ENCODE peak calls at places on chromosomes 2 and 18, in four cellular contexts. Q is cardiac muscle cell, C is BE2C, O is pancreas. R is an unnamed sample.

GRCh38 chr2:46097714-46098480 is 199.3 kb upstream of the EPAS1 start:
- DNase-seq in O (peak; percentile 20), C (no peak), Q (peak; percentile 42), R (no peak)

GRCh38 chr2:118993392-118993752 is 51.4 kb downstream of the MARCO start:
- DNase-seq in C (no peak), Q (no peak), O (no peak), R (peak; percentile 19)

GRCh38 chr18:46071894-46072867 is at the start of gene PSTPIP2:
- DNase-seq in O (peak; percentile 70), C (peak; percentile 36), Q (peak; percentile 82), R (peak; percentile 51)

GRCh38 chr2:23496456-23496855 is 111.5 kb downstream of the KLHL29 start:
- DNase-seq in Q (no peak), C (no peak), O (no peak), R (no peak)

GRCh38 chr2:241659150-241659739 is 21.8 kb downstream of the ATG4B start:
- DNase-seq in Q (peak; percentile 59), O (peak; percentile 62), C (peak; percentile 78), R (peak; percentile 48)

GRCh38 chr18:8984131-8984670 is 118.3 kb upstream of the NDUFV2 start:
- DNase-seq in Q (no peak), O (no peak), C (no peak), R (no peak)

GRCh38 chr2:71333619-71334018 is 2.0 kb downstream of the ZNF638 start:
- DNase-seq in O (no peak), Q (no peak), C (no peak), R (no peak)

GRCh38 chr18:63339920-63340484 is 20.4 kb upstream of the BCL2 start:
- DNase-seq in Q (peak; percentile 69), C (peak; percentile 60), O (peak; percentile 17), R (no peak)

GRCh38 chr2:105005601-105006000 is 32.3 kb upstream of the MRPS9 start:
- DNase-seq in O (peak; percentile 36), Q (no peak), C (no peak), R (no peak)

GRCh38 chr18:62863629-62864028 is 148.3 kb downstream of the PHLPP1 start:
- DNase-seq in Q (no peak), O (no peak), C (no peak), R (no peak)

DNA sequence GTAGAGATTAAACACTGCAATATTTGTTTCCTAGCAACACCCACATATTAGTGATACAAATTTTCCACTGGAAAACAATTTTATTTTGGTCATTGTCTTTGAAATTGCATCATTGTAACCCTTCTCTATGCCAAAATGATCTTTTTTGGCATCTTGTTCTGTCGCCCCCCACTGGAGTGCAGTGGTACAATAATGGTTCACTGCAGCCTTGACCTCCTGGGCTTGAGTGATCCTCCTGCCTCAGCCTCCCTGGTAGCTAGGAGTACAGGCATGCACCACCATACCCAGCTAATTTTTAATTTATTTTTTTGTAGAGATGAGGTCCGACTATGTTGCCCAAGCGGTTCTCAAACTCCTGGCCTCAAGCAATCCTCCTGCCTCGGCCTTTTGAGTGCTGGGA is 117.4 kb downstream of the PIK3C3 start:
- DNase-seq in O (no peak), C (no peak), Q (no peak), R (no peak)
- TF ChIP-seq CTCF in O (no peak), C (no peak), Q (peak; percentile 11), R (no peak)

DNA sequence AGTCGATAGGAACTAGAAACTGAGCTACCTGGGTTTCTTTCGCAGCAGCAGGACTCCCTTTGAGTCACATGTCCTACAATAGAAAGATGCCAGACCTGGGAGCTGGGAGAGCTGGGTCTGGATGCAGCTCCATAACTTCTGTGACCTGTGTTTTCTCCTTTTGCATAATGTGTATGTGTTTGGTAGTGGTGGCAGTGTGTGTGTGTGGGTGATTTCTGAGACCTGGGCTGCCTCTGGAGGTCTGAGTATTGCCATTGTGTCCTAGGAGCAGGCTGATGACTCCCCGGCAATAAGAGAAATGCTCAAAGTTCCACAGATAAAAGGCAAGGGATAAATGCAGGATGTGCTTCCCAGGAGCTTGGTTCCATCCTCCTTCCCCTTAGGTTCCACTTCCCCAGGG is 6.4 kb downstream of the WNT10A start:
- DNase-seq in C (no peak), Q (no peak), O (no peak), R (no peak)
- H3K4me1 ChIP-seq in C (peaks cover 22% of the 10 kb centered on the region), Q (no peaks in the 10 kb centered on the region), O (no peaks in the 10 kb centered on the region), R (peaks cover 4% of the 10 kb centered on the region)

GRCh38 chr2:211881449-211881848 is 657.2 kb downstream of the ERBB4 start:
- DNase-seq in Q (no peak), O (no peak), C (no peak), R (no peak)

GRCh38 chr2:211875488-211875887 is 663.1 kb downstream of the ERBB4 start:
- DNase-seq in Q (no peak), C (no peak), O (no peak), R (no peak)

GRCh38 chr2:211877061-211877460 is 661.5 kb downstream of the ERBB4 start:
- DNase-seq in O (no peak), C (no peak), Q (no peak), R (no peak)

GRCh38 chr2:211879323-211879722 is 659.3 kb downstream of the ERBB4 start:
- DNase-seq in Q (no peak), C (peak; percentile 25), O (no peak), R (no peak)
- TF ChIP-seq CTCF in Q (no peak), C (peak; percentile 55), O (no peak), R (peak; percentile 7)

GRCh38 chr2:203722411-203722810 is 16.0 kb downstream of the CD28 start:
- DNase-seq in Q (no peak), O (no peak), C (no peak), R (no peak)
- H3K4me1 ChIP-seq in Q (peaks cover 12% of the 10 kb centered on the region), O (no peaks in the 10 kb centered on the region), C (no peaks in the 10 kb centered on the region), R (peaks cover 13% of the 10 kb centered on the region)

GRCh38 chr18:12060182-12060870 is 33.3 kb upstream of the ANKRD62 start:
- DNase-seq in O (no peak), Q (no peak), C (no peak), R (no peak)
- TF ChIP-seq CTCF in O (no peak), Q (no peak), C (no peak), R (no peak)